ENCODE peak calls at places on chromosomes 3 and 15, in eight cellular contexts. N is HFFc6, Q is colonic mucosa, S is heart left ventricle, G is A549, M is left ventricle myocardium inferior, W is kidney, C is coronary artery. P is an unnamed sample.

GRCh38 chr3:140736863-140737460 is 59.1 kb downstream of the TRIM42 start:
- DNase-seq in N (no peak), Q (peak), S (peak), G (peak), M (peak), W (peak), C (no peak), P (peak)

GRCh38 chr15:33341943-33342342 is 31.2 kb downstream of the RYR3 start:
- DNase-seq in N (no peak), Q (no peak), S (no peak), G (no peak), M (no peak), W (no peak), C (no peak), P (no peak)

GRCh38 chr15:68484696-68485400 is 52.9 kb upstream of the ITGA11 start:
- DNase-seq in N (peak), Q (no peak), S (no peak), G (no peak), M (no peak), W (no peak), C (no peak), P (no peak)

GRCh38 chr15:45088801-45089711 is 24.9 kb downstream of the DUOX2 start:
- DNase-seq in N (no peak), Q (no peak), S (no peak), G (no peak), M (no peak), W (no peak), C (no peak), P (no peak)

GRCh38 chr15:59632714-59633113 is 21.1 kb downstream of the GCNT3 start:
- DNase-seq in N (peak), Q (no peak), S (no peak), G (peak), M (no peak), W (no peak), C (no peak), P (no peak)

GRCh38 chr3:189229421-189229820 is 57.6 kb downstream of the TPRG1 start:
- DNase-seq in N (no peak), Q (no peak), S (no peak), G (no peak), M (no peak), W (no peak), C (no peak), P (no peak)

GRCh38 chr3:12896206-12896697 is 54.9 kb upstream of the RPL32 start:
- DNase-seq in N (no peak), Q (no peak), S (peak), G (no peak), M (no peak), W (peak), C (no peak), P (peak)

GRCh38 chr3:22263042-22263441 is 512.0 kb upstream of the ZNF385D start:
- DNase-seq in N (no peak), Q (no peak), S (no peak), G (no peak), M (no peak), W (no peak), C (no peak), P (no peak)

GRCh38 chr3:168865022-168865551 is 769.4 kb upstream of the GOLIM4 start:
- DNase-seq in N (peak), Q (peak), S (no peak), G (no peak), M (no peak), W (no peak), C (no peak), P (no peak)

GRCh38 chr15:51866751-51867150 is 37.3 kb downstream of the TMOD3 start:
- DNase-seq in N (no peak), Q (no peak), S (no peak), G (no peak), M (no peak), W (no peak), C (no peak), P (no peak)

GRCh38 chr3:117018622-117019021 is 309.0 kb downstream of the TUSC7 start:
- DNase-seq in N (no peak), Q (no peak), S (no peak), G (no peak), M (no peak), W (no peak), C (no peak), P (no peak)

GRCh38 chr3:117011687-117012250 is 302.2 kb downstream of the TUSC7 start:
- DNase-seq in N (no peak), Q (no peak), S (no peak), G (no peak), M (no peak), W (no peak), C (no peak), P (no peak)

GRCh38 chr3:117017135-117017990 is 307.8 kb downstream of the TUSC7 start:
- DNase-seq in N (no peak), Q (no peak), S (no peak), G (no peak), M (no peak), W (no peak), C (no peak), P (no peak)

GRCh38 chr3:117019082-117019713 is 309.6 kb downstream of the TUSC7 start:
- DNase-seq in N (peak), Q (peak), S (peak), G (peak), M (peak), W (no peak), C (no peak), P (no peak)

DNA sequence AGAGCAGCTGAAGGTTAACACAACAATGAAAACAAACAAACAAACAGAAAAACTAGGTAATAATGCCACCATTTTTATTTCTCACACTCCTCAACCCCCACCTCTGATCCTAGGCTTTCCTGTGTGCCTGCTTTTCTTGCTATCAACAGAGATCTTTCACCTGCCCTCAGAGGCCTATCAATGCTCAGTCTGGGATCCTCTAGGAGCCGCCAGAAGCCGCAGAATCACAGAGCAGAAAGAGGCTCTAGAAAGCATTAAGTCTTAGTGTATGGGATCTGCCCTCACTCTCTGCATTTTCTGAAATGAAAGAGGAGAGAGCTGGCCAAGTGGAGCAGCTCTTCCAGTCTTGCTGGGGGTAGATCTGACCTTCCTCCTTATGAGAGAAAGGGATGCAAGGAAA is 306.8 kb downstream of the TUSC7 start:
- DNase-seq in N (no peak), Q (no peak), S (no peak), G (no peak), M (no peak), W (no peak), C (no peak), P (no peak)
- TF ChIP-seq CTCF in N (no peak), Q (no peak), S (no peak), G (no peak), M (no peak), W (no peak), C (no peak), P (no peak)

GRCh38 chr15:67135494-67135893 is 70.1 kb downstream of the SMAD3 start:
- DNase-seq in N (peak), Q (peak), S (no peak), G (no peak), M (no peak), W (no peak), C (no peak), P (no peak)
- TF ChIP-seq CTCF in N (peak), Q (no peak), S (no peak), G (peak), M (no peak), W (no peak), C (no peak), P (peak)

GRCh38 chr3:126704494-126705214 is 614 bp downstream of the CHCHD6 start:
- DNase-seq in N (no peak), Q (no peak), S (no peak), G (no peak), M (no peak), W (no peak), C (peak), P (no peak)
- TF ChIP-seq CTCF in N (no peak), Q (no peak), S (no peak), G (no peak), M (no peak), W (no peak), C (no peak), P (no peak)

DNA sequence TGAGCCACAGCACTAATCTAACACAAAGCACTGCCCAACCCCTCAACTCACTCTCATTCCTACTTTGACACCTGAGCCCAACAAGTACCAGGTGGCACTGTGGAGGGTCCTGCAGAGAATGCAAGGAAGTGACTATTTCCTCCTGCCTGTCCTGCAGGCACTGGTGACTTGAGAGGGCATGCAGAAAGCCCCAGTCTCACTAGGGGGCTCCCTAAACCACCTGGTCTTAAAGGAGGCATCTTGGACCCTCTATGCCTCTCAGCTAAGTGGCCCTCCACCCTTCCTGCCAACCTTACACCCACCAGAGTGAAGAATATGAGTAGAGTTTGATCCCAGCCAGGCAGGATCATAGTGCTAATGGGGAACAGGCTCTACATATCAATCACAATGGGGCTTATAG is 15.2 kb downstream of the TRAIP start:
- DNase-seq in N (peak), Q (no peak), S (no peak), G (no peak), M (no peak), W (no peak), C (no peak), P (no peak)
- TF ChIP-seq CTCF in N (peak), Q (no peak), S (peak), G (peak), M (peak), W (no peak), C (no peak), P (peak)

GRCh38 chr3:186280737-186281136 is 81.3 kb downstream of the DGKG start:
- DNase-seq in N (no peak), Q (no peak), S (no peak), G (no peak), M (no peak), W (no peak), C (peak), P (no peak)

GRCh38 chr3:186273586-186273985 is 88.4 kb downstream of the DGKG start:
- DNase-seq in N (no peak), Q (no peak), S (peak), G (no peak), M (peak), W (no peak), C (peak), P (no peak)

GRCh38 chr3:186275436-186275835 is 86.6 kb downstream of the DGKG start:
- DNase-seq in N (no peak), Q (no peak), S (no peak), G (no peak), M (no peak), W (no peak), C (peak), P (no peak)

GRCh38 chr3:186281172-186281571 is 80.9 kb downstream of the DGKG start:
- DNase-seq in N (peak), Q (no peak), S (no peak), G (no peak), M (no peak), W (no peak), C (peak), P (peak)

DNA sequence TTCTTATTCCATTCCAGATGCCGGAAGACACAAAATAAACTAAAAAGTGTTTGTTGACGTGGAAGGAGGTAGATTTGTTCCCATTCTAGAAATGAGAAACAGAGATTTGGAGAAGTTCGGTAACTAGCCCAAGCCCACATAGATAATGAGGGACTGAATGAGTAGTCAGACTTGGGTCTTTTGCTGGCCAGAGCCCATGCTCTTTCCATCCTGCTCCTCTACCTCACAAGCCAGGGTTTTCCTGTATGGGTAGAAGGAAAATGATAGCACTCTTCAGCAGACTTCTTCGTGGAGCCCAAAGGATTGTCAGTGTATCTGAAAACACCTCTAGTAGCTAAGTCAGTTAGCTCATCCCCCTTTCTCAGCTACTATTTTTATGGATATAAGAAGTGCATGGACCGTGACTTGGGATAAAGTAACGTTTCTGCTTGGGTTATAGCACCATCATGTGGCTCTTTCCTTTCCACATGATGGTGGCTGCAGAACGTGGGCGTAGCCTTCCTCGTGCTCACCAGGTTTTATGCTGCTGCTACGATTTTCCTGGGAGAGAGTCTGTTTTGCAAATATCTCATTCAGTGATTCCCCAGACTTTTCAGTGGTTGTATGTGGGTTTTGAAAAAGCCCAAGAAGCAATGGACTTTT is 84.6 kb downstream of the DGKG start:
- DNase-seq in N (peak), Q (no peak), S (no peak), G (no peak), M (no peak), W (no peak), C (peak), P (no peak)
- TF ChIP-seq CTCF in N (peak), Q (no peak), S (peak), G (peak), M (peak), W (peak), C (no peak), P (peak)

GRCh38 chr3:36763111-36763849 is 1.1 kb downstream of the DCLK3 start:
- DNase-seq in N (no peak), Q (no peak), S (no peak), G (no peak), M (no peak), W (no peak), C (no peak), P (no peak)

GRCh38 chr3:36765104-36765503 is 751 bp upstream of the DCLK3 start:
- DNase-seq in N (no peak), Q (no peak), S (no peak), G (no peak), M (no peak), W (no peak), C (no peak), P (no peak)

GRCh38 chr3:36764704-36765038 is 318 bp upstream of the DCLK3 start:
- DNase-seq in N (no peak), Q (no peak), S (no peak), G (no peak), M (no peak), W (no peak), C (no peak), P (no peak)

GRCh38 chr3:36769926-36770325 is 5.6 kb upstream of the DCLK3 start:
- DNase-seq in N (no peak), Q (no peak), S (no peak), G (no peak), M (no peak), W (no peak), C (no peak), P (no peak)

GRCh38 chr3:36763850-36764703 is at the start of gene DCLK3:
- DNase-seq in N (no peak), Q (no peak), S (peak), G (no peak), M (no peak), W (no peak), C (no peak), P (no peak)
- TF ChIP-seq CTCF in N (no peak), Q (no peak), S (no peak), G (no peak), M (no peak), W (no peak), C (no peak), P (no peak)

GRCh38 chr3:114383875-114384557 is 90.2 kb downstream of the TIGIT start:
- DNase-seq in N (peak), Q (peak), S (peak), G (peak), M (peak), W (peak), C (no peak), P (peak)
- TF ChIP-seq CTCF in N (peak), Q (peak), S (peak), G (peak), M (peak), W (peak), C (peak), P (peak)